ENCODE peak calls at places on chromosomes 6 and 20, in ten cellular contexts. C is ureter; Y is effector CD8-positive, alpha-beta T cell; N is M059J; W is SHP77; V is heart right ventricle; M is NCI-H1048; H is fibroblast of lung; D is sciatic nerve; P is stimulated activated CD8-positive, alpha-beta memory T cell treated with anti-CD3 and anti-CD28 coated beads, Interleukin-12 subunit alpha, Interleukin-12 subunit beta, amount 100 ng/mL, for 4 hours. T is an unnamed sample.
A peak's percentile ranks its signal among the peaks of the same experiment; 100 is the strongest.

GRCh38 chr6:108336971-108337370 is 42.1 kb downstream of the AFG1L start:
- DNase-seq in N (no peak), D (no peak), W (no peak), C (no peak), H (no peak), P (no peak), V (no peak), M (no peak), Y (no peak), T (no peak)

GRCh38 chr6:41449399-41450245 is 96.6 kb upstream of the FOXP4 start:
- DNase-seq in P (no peak), N (no peak), V (no peak), Y (no peak), C (peak; percentile 59), D (peak; percentile 84), M (no peak), W (no peak), H (no peak), T (no peak)

GRCh38 chr6:63805808-63806572 is 170.4 kb downstream of the PHF3 start:
- DNase-seq in M (no peak), D (no peak), W (no peak), H (peak; percentile 90), Y (no peak), N (peak; percentile 96), V (no peak), P (no peak), C (no peak), T (no peak)

GRCh38 chr6:148514091-148514850 is 171.6 kb downstream of the SASH1 start:
- DNase-seq in N (no peak), W (no peak), M (no peak), H (no peak), D (no peak), C (no peak), V (no peak), P (no peak), Y (no peak), T (no peak)

GRCh38 chr6:158021814-158022748 is 40.4 kb downstream of the SYNJ2 start:
- DNase-seq in C (no peak), M (no peak), P (no peak), H (no peak), V (no peak), Y (no peak), D (no peak), N (no peak), W (no peak), T (peak; percentile 69)

GRCh38 chr20:33647603-33648395 is 14.3 kb upstream of the C20orf144 start:
- DNase-seq in Y (no peak), H (peak; percentile 89), D (no peak), P (no peak), M (no peak), C (no peak), W (no peak), V (no peak), N (peak; percentile 93), T (no peak)

GRCh38 chr6:137217801-137218472 is 1.2 kb downstream of the IFNGR1 start:
- DNase-seq in N (peak; percentile 32), D (no peak), Y (no peak), C (no peak), W (peak; percentile 2), P (no peak), M (no peak), V (peak; percentile 51), H (peak; percentile 29), T (peak; percentile 65)

GRCh38 chr6:42813906-42814444 is 32.1 kb downstream of the BICRAL start:
- DNase-seq in M (no peak), P (no peak), H (no peak), W (no peak), D (no peak), V (no peak), N (no peak), Y (no peak), C (no peak), T (no peak)

GRCh38 chr6:154276810-154277577 is 79.6 kb downstream of the IPCEF1 start:
- DNase-seq in D (no peak), W (peak; percentile 26), V (no peak), P (no peak), H (peak; percentile 46), N (peak; percentile 60), Y (no peak), M (peak; percentile 63), C (no peak), T (no peak)

GRCh38 chr6:157429248-157429647 is 48.3 kb downstream of the ZDHHC14 start:
- DNase-seq in V (no peak), H (no peak), P (no peak), W (no peak), N (no peak), Y (no peak), M (no peak), D (no peak), C (no peak), T (no peak)

GRCh38 chr6:169695131-169695530 is 6.7 kb downstream of the WDR27 start:
- DNase-seq in D (no peak), C (no peak), P (no peak), H (no peak), M (no peak), V (no peak), W (no peak), N (no peak), Y (no peak), T (no peak)

GRCh38 chr6:27280064-27280539 is 32.0 kb downstream of the POM121L2 start:
- DNase-seq in P (no peak), H (peak; percentile 52), M (no peak), N (peak; percentile 75), C (no peak), W (peak; percentile 61), D (no peak), Y (no peak), V (no peak), T (no peak)

GRCh38 chr6:74115674-74116073 is 419.7 kb downstream of the CD109 start:
- DNase-seq in W (no peak), N (peak; percentile 15), H (no peak), V (no peak), D (no peak), M (no peak), Y (no peak), C (no peak), P (no peak), T (no peak)

T was measured in left lung.